ENCODE peak calls at places on chromosome 1, in nine cellular contexts. X is brain microvascular endothelial cell; N is esophagus squamous epithelium; O is CD4-positive, alpha-beta memory T cell; Q is A673; W is CD8-positive, alpha-beta memory T cell; U is esophagus muscularis mucosa; Y is right atrium auricular region; Z is stomach. S is an unnamed sample.

GRCh38 chr1:155052412-155053400 is 1.6 kb downstream of the ADAM15 start:
- DNase-seq in Y (no peak), Q (no peak), W (peak; percentile 8), X (no peak), Z (no peak), N (no peak), O (peak; percentile 16), U (no peak), S (no peak)

GRCh38 chr1:98001764-98002163 is 80.9 kb upstream of the DPYD start:
- DNase-seq in X (no peak), O (no peak), Z (no peak), W (no peak), Q (peak; percentile 13), N (no peak), U (no peak), Y (no peak), S (no peak)

GRCh38 chr1:232250838-232251237 is 379.1 kb downstream of the SIPA1L2 start:
- DNase-seq in U (no peak), X (no peak), N (no peak), Q (no peak), Y (no peak), O (no peak), W (no peak), Z (no peak), S (no peak)

GRCh38 chr1:22613951-22614350 is 22.5 kb upstream of the C1QA start:
- DNase-seq in N (no peak), U (no peak), O (no peak), W (no peak), X (no peak), Q (no peak), Z (no peak), Y (no peak), S (no peak)

GRCh38 chr1:21326861-21327344 is 36.6 kb upstream of the ECE1 start:
- DNase-seq in Z (no peak), N (no peak), W (no peak), U (no peak), X (no peak), Q (no peak), O (no peak), Y (no peak), S (no peak)

GRCh38 chr1:35832515-35832914 is 24.7 kb downstream of the AGO4 start:
- DNase-seq in O (no peak), Y (no peak), W (no peak), U (no peak), X (no peak), Q (no peak), Z (no peak), N (no peak), S (no peak)

GRCh38 chr1:147719029-147719703 is 41.2 kb downstream of the GJA5 start:
- DNase-seq in Y (no peak), U (no peak), W (no peak), O (no peak), N (no peak), Q (no peak), X (no peak), Z (no peak), S (no peak)

GRCh38 chr1:55053265-55053954 is 14.1 kb downstream of the PCSK9 start:
- DNase-seq in X (no peak), O (no peak), W (no peak), Z (no peak), Q (no peak), N (no peak), Y (no peak), U (no peak), S (peak; percentile 42)

GRCh38 chr1:66495490-66495889 is 38.5 kb upstream of the SGIP1 start:
- DNase-seq in O (no peak), W (no peak), X (no peak), N (no peak), Y (no peak), Q (peak; percentile 33), Z (no peak), U (no peak), S (no peak)

GRCh38 chr1:66492424-66492823 is 41.5 kb upstream of the SGIP1 start:
- DNase-seq in O (no peak), U (no peak), Z (no peak), Y (no peak), Q (no peak), X (no peak), W (no peak), N (no peak), S (no peak)

GRCh38 chr1:66490817-66491216 is 43.1 kb upstream of the SGIP1 start:
- DNase-seq in Y (no peak), N (no peak), W (no peak), Q (no peak), X (peak; percentile 52), Z (no peak), O (no peak), U (no peak), S (no peak)

GRCh38 chr1:66494488-66494887 is 39.5 kb upstream of the SGIP1 start:
- DNase-seq in W (no peak), O (no peak), Y (no peak), Q (no peak), Z (no peak), N (no peak), U (no peak), X (no peak), S (no peak)

GRCh38 chr1:66493731-66494130 is 40.2 kb upstream of the SGIP1 start:
- DNase-seq in U (no peak), O (no peak), N (no peak), W (no peak), Y (no peak), Z (no peak), X (no peak), Q (no peak), S (no peak)
- H3K27ac ChIP-seq in U (no peak overlapping the region), O (no peak overlapping the region), N (no peak overlapping the region), W (no peak overlapping the region), Y (no peak overlapping the region), Z (no peak overlapping the region), X (no peak overlapping the region), Q (no peak overlapping the region), S (no peak overlapping the region)

DNA sequence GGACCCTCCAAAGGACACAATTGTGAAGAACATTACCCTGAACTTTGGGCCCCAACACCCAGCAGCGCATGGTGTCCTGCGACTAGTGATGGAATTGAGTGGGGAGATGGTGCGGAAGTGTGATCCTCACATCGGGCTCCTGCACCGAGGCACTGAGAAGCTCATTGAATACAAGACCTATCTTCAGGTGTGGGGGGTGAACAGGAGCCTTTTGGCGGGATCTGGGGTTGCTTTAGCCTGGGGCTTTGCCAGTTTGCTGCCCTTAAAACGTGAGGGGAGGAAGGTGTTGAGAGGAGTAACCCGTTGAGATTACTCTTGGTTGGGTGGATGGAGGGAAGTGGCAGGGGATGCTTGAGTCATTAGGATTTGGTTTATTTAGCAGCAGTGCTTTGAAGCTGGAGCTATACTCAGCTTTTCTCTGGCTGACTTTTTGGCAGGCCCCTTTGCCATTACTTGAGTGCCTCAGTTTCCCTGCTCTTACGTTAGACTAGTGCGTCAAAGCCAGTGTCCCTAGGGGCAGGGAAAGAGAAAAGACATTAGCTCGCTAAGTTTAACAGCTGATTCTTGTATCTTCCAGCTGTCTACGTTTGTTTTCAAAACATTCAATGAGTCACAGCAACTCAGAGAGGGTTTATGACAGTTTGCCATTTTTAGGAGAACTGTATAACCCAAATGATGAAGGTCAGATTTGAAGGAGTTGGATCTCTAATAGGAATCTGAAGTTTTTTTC is 4.4 kb downstream of the NDUFS2 start:
- DNase-seq in Q (no peak), X (peak; percentile 28), Z (no peak), Y (peak; percentile 83), N (no peak), O (no peak), U (no peak), W (no peak), S (no peak)
- H3K36me3 ChIP-seq in Q (peaks cover 66% of the 10 kb centered on the region), X (peaks cover 58% of the 10 kb centered on the region), Z (peaks cover 34% of the 10 kb centered on the region), Y (peaks cover 51% of the 10 kb centered on the region), N (peaks cover 25% of the 10 kb centered on the region), O (peaks cover 48% of the 10 kb centered on the region), U (peaks cover 60% of the 10 kb centered on the region), W (peaks cover 55% of the 10 kb centered on the region), S (peaks cover 36% of the 10 kb centered on the region)

DNA sequence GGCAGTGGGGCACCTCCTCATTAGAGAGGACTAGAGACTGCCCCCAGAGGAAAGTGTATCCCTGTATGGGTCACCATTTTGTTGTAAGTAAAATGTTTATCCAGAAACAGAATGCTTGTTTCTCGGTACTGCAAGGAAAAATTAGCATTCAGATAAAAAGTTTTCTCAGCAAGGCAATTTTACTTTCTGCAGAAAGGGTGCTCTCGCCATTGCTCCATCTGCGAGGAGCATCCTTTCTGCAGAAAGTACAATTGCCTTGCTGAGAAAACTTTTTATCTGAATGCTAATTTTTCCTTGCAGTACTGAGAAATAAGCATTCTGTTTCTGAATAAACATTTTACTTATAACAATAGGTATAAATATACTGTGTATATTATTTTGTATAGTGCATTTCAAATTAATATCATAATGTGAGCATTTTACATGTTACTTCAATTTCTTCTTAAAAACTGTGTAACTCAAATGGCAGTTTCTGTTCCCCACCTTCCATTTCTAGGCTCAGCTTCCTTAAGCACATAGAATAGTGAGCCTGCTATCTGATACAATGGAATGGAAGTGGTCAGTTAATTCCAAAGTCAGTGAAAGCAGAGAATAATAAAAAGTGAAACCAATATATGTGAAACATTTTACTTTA is 76.5 kb upstream of the DESI2 start:
- DNase-seq in W (no peak), Q (no peak), Z (no peak), O (no peak), X (no peak), Y (no peak), N (no peak), U (no peak), S (no peak)
- H3K4me3 ChIP-seq in W (no peak overlapping the region), Q (no peak overlapping the region), Z (no peak overlapping the region), O (no peak overlapping the region), X (no peak overlapping the region), Y (no peak overlapping the region), N (no peak overlapping the region), U (no peak overlapping the region), S (no peak overlapping the region)

GRCh38 chr1:33337994-33338494 is 17.1 kb upstream of the A3GALT2 start:
- DNase-seq in N (no peak), Z (no peak), U (no peak), W (no peak), Y (no peak), Q (no peak), X (no peak), O (no peak), S (no peak)

GRCh38 chr1:33334081-33334552 is 13.2 kb upstream of the A3GALT2 start:
- DNase-seq in W (no peak), X (no peak), Z (peak; percentile 51), Y (peak; percentile 95), U (no peak), N (no peak), O (no peak), Q (no peak), S (no peak)

GRCh38 chr1:33335020-33335419 is 14.1 kb upstream of the A3GALT2 start:
- DNase-seq in Z (no peak), X (no peak), O (no peak), Y (peak; percentile 58), U (no peak), W (no peak), Q (no peak), N (no peak), S (no peak)

GRCh38 chr1:33338495-33339211 is 17.8 kb upstream of the A3GALT2 start:
- DNase-seq in Z (peak; percentile 65), Y (peak; percentile 88), O (no peak), X (peak; percentile 78), Q (peak; percentile 79), N (no peak), U (no peak), W (no peak), S (peak; percentile 78)

DNA sequence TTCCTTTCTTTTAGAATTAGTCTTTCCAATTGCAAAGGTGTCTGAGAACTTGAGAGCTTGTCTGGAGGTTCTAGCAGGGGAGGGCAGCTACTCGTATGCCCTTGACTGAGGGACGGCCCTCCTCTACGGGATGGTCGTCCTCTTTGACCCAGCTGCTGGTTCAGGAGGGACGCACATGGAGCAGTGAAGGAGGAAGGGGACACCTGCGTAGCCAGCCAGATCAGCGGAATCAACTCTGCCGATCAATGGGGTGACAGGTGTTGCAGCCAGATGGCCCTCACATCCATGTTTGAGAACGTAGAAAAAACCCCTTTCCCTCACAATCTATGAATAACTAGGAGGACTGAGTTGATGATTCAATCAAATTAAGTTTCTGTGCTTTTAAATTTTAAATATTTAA is 15.7 kb upstream of the A3GALT2 start:
- DNase-seq in Q (no peak), X (no peak), U (no peak), Y (no peak), W (no peak), O (no peak), Z (no peak), N (no peak), S (no peak)
- H3K27ac ChIP-seq in Q (peak overlapping the region; percentile 50), X (peak overlapping the region; percentile 16), U (peak overlapping the region; percentile 100), Y (peak overlapping the region; percentile 100), W (no peak overlapping the region), O (no peak overlapping the region), Z (peak overlapping the region; percentile 97), N (peak overlapping the region; percentile 89), S (peak overlapping the region; percentile 74)